ENCODE peak calls at places on chromosome 6, in six cellular contexts. J is cardiac muscle cell; Q is CD4-positive, CD25-positive, alpha-beta regulatory T cell; G is right lobe of liver; K is uterus; R is neuronal stem cell. Z is an unnamed sample.
A peak's percentile ranks its signal among the peaks of the same experiment; 100 is the strongest.

GRCh38 chr6:148868314-148868713 is 121.5 kb downstream of the UST start:
- DNase-seq in J (no peak), R (no peak), Q (no peak), K (no peak), G (no peak), Z (no peak)

GRCh38 chr6:135913785-135914184 is 62.3 kb downstream of the PDE7B start:
- DNase-seq in G (no peak), K (no peak), Q (no peak), R (no peak), J (no peak), Z (no peak)

GRCh38 chr6:7311171-7311570 is 1.8 kb downstream of the SSR1 start:
- DNase-seq in J (no peak), Q (no peak), K (no peak), R (no peak), G (no peak), Z (no peak)

GRCh38 chr6:5302220-5302946 is 41.1 kb downstream of the FARS2 start:
- DNase-seq in K (no peak), Q (peak; percentile 18), R (no peak), J (no peak), G (no peak), Z (peak; percentile 9)

GRCh38 chr6:2507638-2508037 is 243.1 kb downstream of the MYLK4 start:
- DNase-seq in K (no peak), J (no peak), Q (no peak), G (no peak), R (no peak), Z (no peak)

GRCh38 chr6:7542878-7543394 is 1.5 kb downstream of the DSP start:
- DNase-seq in R (no peak), K (no peak), J (peak; percentile 94), G (peak; percentile 95), Q (no peak), Z (no peak)

GRCh38 chr6:21529431-21529830 is 64.1 kb upstream of the SOX4 start:
- DNase-seq in Q (no peak), R (no peak), J (no peak), G (no peak), K (no peak), Z (no peak)

GRCh38 chr6:35360349-35361138 is 18.2 kb downstream of the PPARD start:
- DNase-seq in G (peak; percentile 92), J (no peak), K (no peak), Q (no peak), R (no peak), Z (no peak)

GRCh38 chr6:34517966-34518365 is 38.2 kb downstream of the SPDEF start:
- DNase-seq in R (no peak), K (no peak), G (no peak), J (no peak), Q (no peak), Z (no peak)

GRCh38 chr6:141403103-141403502 is 729.6 kb upstream of the GJE1 start:
- DNase-seq in J (no peak), G (no peak), R (no peak), K (no peak), Q (no peak), Z (no peak)

GRCh38 chr6:56475736-56476457 is 166.8 kb downstream of the DST start:
- DNase-seq in J (peak; percentile 54), Q (no peak), G (peak; percentile 86), K (peak; percentile 33), R (no peak), Z (no peak)

GRCh38 chr6:158042245-158042798 is 60.7 kb downstream of the SYNJ2 start:
- DNase-seq in R (no peak), G (no peak), J (peak; percentile 5), K (peak; percentile 66), Q (no peak), Z (no peak)

GRCh38 chr6:21873562-21873961 is 280.0 kb downstream of the SOX4 start:
- DNase-seq in R (no peak), G (no peak), Q (no peak), J (no peak), K (peak; percentile 54), Z (no peak)

GRCh38 chr6:89488438-89488837 is 55.5 kb downstream of the ANKRD6 start:
- DNase-seq in K (no peak), J (no peak), R (no peak), Q (no peak), G (no peak), Z (no peak)

GRCh38 chr6:22737331-22737730 is 168.0 kb downstream of the HDGFL1 start:
- DNase-seq in G (no peak), K (peak; percentile 70), R (peak; percentile 64), J (peak; percentile 78), Q (no peak), Z (no peak)

GRCh38 chr6:144104898-144105487 is 9.6 kb upstream of the SF3B5 start:
- DNase-seq in G (no peak), Q (peak; percentile 75), J (peak; percentile 84), R (peak; percentile 46), K (no peak), Z (peak; percentile 45)

GRCh38 chr6:70166088-70166958 is 136.6 kb downstream of the COL9A1 start:
- DNase-seq in G (peak; percentile 52), K (no peak), R (peak; percentile 38), J (peak; percentile 61), Q (peak; percentile 5), Z (peak; percentile 1)

GRCh38 chr6:27772261-27773001 is 139.8 kb downstream of the OR2B2 start:
- DNase-seq in R (peak; percentile 77), Q (peak; percentile 86), K (peak; percentile 79), J (peak; percentile 89), G (peak; percentile 87), Z (peak; percentile 83)

GRCh38 chr6:6752129-6752528 is 163.6 kb downstream of the LY86 start:
- DNase-seq in R (no peak), G (no peak), Q (no peak), J (peak; percentile 42), K (no peak), Z (no peak)

GRCh38 chr6:52595796-52596130 is 18.9 kb upstream of the TRAM2 start:
- DNase-seq in J (no peak), G (no peak), K (no peak), R (no peak), Q (no peak), Z (no peak)
- H3K4me3 ChIP-seq in J (no peak overlapping the region), G (no peak overlapping the region), K (no peak overlapping the region), R (no peak overlapping the region), Q (no peak overlapping the region), Z (no peak overlapping the region)

GRCh38 chr6:122790740-122791679 is 2.0 kb downstream of the SMPDL3A start:
- DNase-seq in K (no peak), G (peak; percentile 57), Q (no peak), J (peak; percentile 39), R (no peak), Z (no peak)

GRCh38 chr6:122788208-122788607 is 850 bp upstream of the SMPDL3A start:
- DNase-seq in R (no peak), G (no peak), Q (no peak), K (no peak), J (no peak), Z (no peak)

GRCh38 chr6:122789862-122790739 is 1.0 kb downstream of the SMPDL3A start:
- DNase-seq in G (no peak), J (peak; percentile 78), K (peak; percentile 27), R (no peak), Q (no peak), Z (no peak)

GRCh38 chr6:122788663-122789062 is 395 bp upstream of the SMPDL3A start:
- DNase-seq in K (no peak), G (no peak), Q (no peak), R (no peak), J (peak; percentile 3), Z (no peak)

DNA sequence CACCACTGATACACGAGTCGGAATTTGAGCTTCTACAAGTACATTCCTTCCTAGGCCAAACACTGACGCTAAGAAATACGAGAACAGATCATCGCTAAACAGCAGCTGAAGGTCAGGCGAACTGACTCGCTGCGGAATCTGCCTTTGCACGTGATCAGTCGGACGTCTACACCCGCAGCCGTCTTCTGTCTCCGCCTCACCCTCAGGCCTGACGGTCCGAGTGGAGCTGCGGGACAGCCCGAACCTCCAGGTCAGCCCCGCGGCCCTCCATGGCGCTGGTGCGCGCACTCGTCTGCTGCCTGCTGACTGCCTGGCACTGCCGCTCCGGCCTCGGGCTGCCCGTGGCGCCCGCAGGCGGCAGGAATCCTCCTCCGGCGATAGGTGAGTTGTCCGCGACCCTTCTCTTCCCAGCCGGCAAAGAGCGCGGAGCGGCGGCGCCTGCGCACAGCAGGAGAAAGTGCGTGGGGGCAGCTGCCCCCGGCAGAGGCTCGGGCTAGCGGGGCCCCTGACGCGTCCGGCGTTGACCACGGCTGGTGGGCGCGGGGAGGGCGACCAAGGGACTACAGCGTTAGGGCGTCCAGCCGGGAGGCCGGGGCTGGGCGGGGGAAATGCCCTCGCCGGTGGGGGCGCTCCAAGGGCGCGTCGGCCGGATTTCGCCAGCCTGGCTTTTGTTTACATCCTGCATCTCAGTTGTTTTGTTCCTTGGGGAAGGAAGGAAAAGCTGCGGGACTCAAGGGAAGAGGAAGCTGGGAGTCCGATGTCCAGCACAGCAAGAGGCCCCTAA is at the start of gene SMPDL3A:
- DNase-seq in J (peak; percentile 82), Q (no peak), R (peak; percentile 73), G (peak; percentile 87), K (peak; percentile 76), Z (no peak)
- H3K4me3 ChIP-seq in J (peak within 1 kb of the TSS; percentile 42), Q (no peak within 1 kb of the TSS), R (peak within 1 kb of the TSS; percentile 83), G (peak within 1 kb of the TSS; percentile 79), K (peak within 1 kb of the TSS; percentile 73), Z (no peak within 1 kb of the TSS)

DNA sequence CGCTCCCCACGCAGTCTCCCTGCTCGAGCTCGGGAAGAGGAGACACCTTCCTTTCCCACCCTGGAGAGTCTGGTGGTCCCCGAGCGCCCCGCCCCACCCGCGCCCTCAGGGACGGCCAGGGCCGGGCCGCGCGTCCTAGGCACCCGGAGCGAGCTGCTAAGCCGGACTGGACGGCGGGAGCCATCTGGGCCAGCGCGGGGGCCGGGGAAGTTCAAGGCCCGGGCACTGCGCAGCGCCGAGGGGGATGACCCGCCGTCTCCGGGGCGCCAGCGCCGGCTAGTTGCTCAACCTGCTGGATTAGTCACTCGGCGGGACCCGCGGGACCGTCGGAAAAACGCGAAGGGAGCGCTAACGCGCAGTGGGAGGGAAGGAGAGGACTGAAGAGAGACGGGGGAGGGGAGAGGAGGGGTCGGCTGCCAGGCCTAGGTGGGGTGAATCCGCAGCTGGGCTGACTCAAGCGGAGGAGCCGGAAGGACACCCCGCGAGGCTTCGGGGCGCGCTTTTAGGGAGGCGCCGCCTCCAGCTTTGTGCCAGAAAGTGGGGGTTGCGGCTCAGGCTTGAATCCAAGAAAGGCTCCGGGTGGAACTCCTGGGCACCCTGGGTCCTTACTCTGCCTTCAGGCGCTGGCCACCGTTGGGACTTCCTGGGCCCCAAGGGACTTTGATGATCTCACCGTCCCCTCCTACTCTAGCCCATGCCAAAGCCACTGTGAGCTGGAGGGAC is 75.7 kb upstream of the FOXP4 start:
- DNase-seq in R (no peak), K (peak; percentile 69), Q (no peak), J (no peak), G (no peak), Z (no peak)
- H3K4me3 ChIP-seq in R (peak overlapping the region; percentile 71), K (no peak overlapping the region), Q (no peak overlapping the region), J (peak overlapping the region; percentile 8), G (no peak overlapping the region), Z (no peak overlapping the region)

DNA sequence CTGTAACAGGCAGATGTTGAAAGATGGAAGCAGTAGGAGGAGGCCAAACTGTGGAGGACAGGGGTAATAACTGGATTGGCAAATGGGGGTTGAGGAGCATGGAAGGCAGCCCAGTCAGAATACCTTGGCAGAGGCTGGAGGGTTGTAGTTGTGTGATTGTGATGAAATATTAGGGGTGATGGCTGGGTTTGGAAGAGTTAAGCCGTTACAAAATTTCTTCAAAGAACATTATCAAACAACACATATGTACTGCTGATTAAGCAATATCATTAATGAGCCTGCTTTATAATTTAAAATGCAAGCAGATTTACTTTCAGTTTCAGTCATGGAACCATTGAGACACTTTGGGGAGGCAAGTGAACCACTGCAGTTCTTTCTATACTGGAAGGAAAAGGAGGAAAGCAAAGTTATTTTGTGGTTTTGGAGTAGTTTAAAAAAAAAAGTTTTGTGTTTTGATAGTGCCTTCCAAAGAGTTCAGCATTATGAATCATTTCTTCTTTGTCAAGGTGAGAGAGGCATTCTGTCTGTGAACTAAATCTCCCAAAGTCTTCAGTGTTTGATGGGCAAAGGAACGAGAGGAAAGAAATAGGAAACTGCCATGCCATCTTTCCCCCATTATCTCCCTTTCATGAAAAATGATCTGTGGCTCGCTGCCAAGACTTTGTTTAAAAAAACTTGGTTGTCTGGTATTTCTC is 20.7 kb downstream of the FOXO3 start:
- DNase-seq in Q (no peak), G (peak; percentile 80), R (no peak), K (peak; percentile 80), J (no peak), Z (peak; percentile 17)
- H3K4me3 ChIP-seq in Q (peak overlapping the region; percentile 56), G (no peak overlapping the region), R (no peak overlapping the region), K (peak overlapping the region; percentile 12), J (no peak overlapping the region), Z (peak overlapping the region; percentile 17)